ENCODE peak calls at places on chromosomes 2 and 18, in ten cellular contexts. Y, W, A, K, O, P, C, R, L and N are unnamed samples.

GRCh38 chr18:44342946-44343345 is 337.7 kb upstream of the SETBP1 start:
- DNase-seq in Y (no peak), W (no peak), A (no peak), K (no peak), O (no peak), P (no peak), C (no peak), R (no peak), L (no peak), N (no peak)

GRCh38 chr2:7704296-7704865 is 787.2 kb downstream of the RNF144A start:
- DNase-seq in Y (no peak), W (no peak), A (no peak), K (no peak), O (no peak), P (no peak), C (peak; percentile 44), R (no peak), L (no peak), N (peak; percentile 40)

GRCh38 chr18:63890950-63891304 is 3.4 kb downstream of the SERPINB2 start:
- DNase-seq in Y (peak; percentile 62), W (no peak), A (no peak), K (no peak), O (peak; percentile 55), P (no peak), C (no peak), R (no peak), L (no peak), N (no peak)

GRCh38 chr2:127857494-127857818 is 499 bp downstream of the POLR2D start:
- DNase-seq in Y (peak; percentile 47), W (no peak), A (peak; percentile 67), K (peak; percentile 23), O (peak; percentile 45), P (peak; percentile 33), C (no peak), R (peak; percentile 14), L (no peak), N (no peak)

GRCh38 chr2:6301426-6301825 is 564.3 kb downstream of the CMPK2 start:
- DNase-seq in Y (no peak), W (no peak), A (no peak), K (no peak), O (no peak), P (no peak), C (no peak), R (no peak), L (no peak), N (no peak)

GRCh38 chr2:48912110-48912509 is 156.6 kb upstream of the LHCGR start:
- DNase-seq in Y (no peak), W (no peak), A (no peak), K (no peak), O (no peak), P (no peak), C (no peak), R (no peak), L (peak; percentile 19), N (no peak)

GRCh38 chr18:38759457-38759856 is 1193.9 kb upstream of the CELF4 start:
- DNase-seq in Y (no peak), W (no peak), A (no peak), K (no peak), O (no peak), P (no peak), C (no peak), R (no peak), L (no peak), N (no peak)

GRCh38 chr2:4219121-4219520 is 515.7 kb downstream of the DCDC2C start:
- DNase-seq in Y (no peak), W (no peak), A (no peak), K (no peak), O (no peak), P (no peak), C (no peak), R (no peak), L (no peak), N (no peak)

GRCh38 chr2:148046802-148047201 is 25.9 kb downstream of the MBD5 start:
- DNase-seq in Y (no peak), W (no peak), A (no peak), K (no peak), O (no peak), P (no peak), C (no peak), R (no peak), L (no peak), N (no peak)

GRCh38 chr2:239239607-239240479 is 161.0 kb downstream of the HDAC4 start:
- DNase-seq in Y (no peak), W (no peak), A (no peak), K (no peak), O (no peak), P (no peak), C (no peak), R (no peak), L (no peak), N (no peak)

GRCh38 chr2:240585101-240585500 is 1.4 kb upstream of the CAPN10 start:
- DNase-seq in Y (no peak), W (no peak), A (peak; percentile 97), K (no peak), O (peak; percentile 57), P (no peak), C (no peak), R (no peak), L (no peak), N (peak; percentile 31)

GRCh38 chr2:224440988-224441387 is 39.1 kb upstream of the FAM124B start:
- DNase-seq in Y (no peak), W (no peak), A (no peak), K (no peak), O (no peak), P (no peak), C (no peak), R (no peak), L (no peak), N (peak; percentile 8)

GRCh38 chr18:35038881-35039491 is 2.2 kb upstream of the MAPRE2 start:
- DNase-seq in Y (no peak), W (no peak), A (peak; percentile 60), K (no peak), O (no peak), P (no peak), C (no peak), R (no peak), L (no peak), N (no peak)

GRCh38 chr2:68487773-68488355 is 20.5 kb downstream of the APLF start:
- DNase-seq in Y (peak; percentile 61), W (no peak), A (peak; percentile 56), K (no peak), O (peak; percentile 29), P (peak; percentile 50), C (peak; percentile 31), R (no peak), L (no peak), N (peak; percentile 55)

GRCh38 chr18:14971461-14972185 is 223.7 kb downstream of the ANKRD30B start:
- DNase-seq in Y (no peak), W (no peak), A (no peak), K (no peak), O (no peak), P (no peak), C (peak; percentile 69), R (no peak), L (peak; percentile 90), N (peak; percentile 49)

GRCh38 chr18:22605736-22606135 is 188.0 kb upstream of the CTAGE1 start:
- DNase-seq in Y (no peak), W (no peak), A (no peak), K (no peak), O (no peak), P (no peak), C (no peak), R (no peak), L (no peak), N (no peak)

GRCh38 chr2:23809168-23809567 is 117.8 kb downstream of the ATAD2B start:
- DNase-seq in Y (no peak), W (no peak), A (no peak), K (no peak), O (no peak), P (no peak), C (no peak), R (no peak), L (no peak), N (no peak)

GRCh38 chr2:76455910-76456309 is 745.2 kb upstream of the GCFC2 start:
- DNase-seq in Y (no peak), W (no peak), A (no peak), K (no peak), O (no peak), P (no peak), C (no peak), R (no peak), L (no peak), N (no peak)

GRCh38 chr2:12293868-12294267 is 422.9 kb upstream of the TRIB2 start:
- DNase-seq in Y (no peak), W (no peak), A (no peak), K (no peak), O (peak; percentile 64), P (no peak), C (no peak), R (no peak), L (no peak), N (no peak)

GRCh38 chr2:118146315-118147283 is 58.3 kb downstream of the INSIG2 start:
- DNase-seq in Y (no peak), W (no peak), A (no peak), K (no peak), O (no peak), P (no peak), C (no peak), R (no peak), L (peak; percentile 89), N (no peak)

GRCh38 chr18:75066936-75067335 is 142.0 kb downstream of the PTGR3 start:
- DNase-seq in Y (no peak), W (no peak), A (no peak), K (no peak), O (no peak), P (no peak), C (no peak), R (no peak), L (no peak), N (no peak)

GRCh38 chr18:58676270-58676669 is 5.0 kb downstream of the MALT1 start:
- DNase-seq in Y (no peak), W (no peak), A (no peak), K (no peak), O (no peak), P (no peak), C (no peak), R (no peak), L (no peak), N (no peak)